ENCODE peak calls at places on chromosome 2, in four cellular contexts. D, R, U and X are unnamed samples. For H3K4me1, the result is how much of the 10 kb centered on the place peaks cover.

GRCh38 chr2:219684721-219685689 is 57.6 kb downstream of the SLC4A3 start:
- DNase-seq in D (peak), R (peak), U (peak), X (peak)

GRCh38 chr2:42147641-42148274 is 21.4 kb upstream of the EML4 start:
- DNase-seq in D (no peak), R (no peak), U (no peak), X (peak)

GRCh38 chr2:219441451-219442205 is 7.0 kb downstream of the SPEG start:
- DNase-seq in D (no peak), R (peak), U (no peak), X (peak)

GRCh38 chr2:26352892-26353291 is 6.3 kb upstream of the ADGRF3 start:
- DNase-seq in D (peak), R (no peak), U (peak), X (peak)

GRCh38 chr2:235135990-235136561 is 184.3 kb downstream of the SH3BP4 start:
- DNase-seq in D (peak), R (peak), U (peak), X (peak)

GRCh38 chr2:6770006-6770405 is 95.7 kb downstream of the CMPK2 start:
- DNase-seq in D (no peak), R (no peak), U (no peak), X (no peak)

GRCh38 chr2:172248381-172249173 is 145.9 kb upstream of the DLX2 start:
- DNase-seq in D (no peak), R (peak), U (peak), X (no peak)

GRCh38 chr2:152497481-152498052 is 162.6 kb downstream of the FMNL2 start:
- DNase-seq in D (peak), R (no peak), U (peak), X (no peak)

GRCh38 chr2:168552450-168552856 is 96.4 kb downstream of the CERS6 start:
- DNase-seq in D (no peak), R (peak), U (no peak), X (no peak)

DNA sequence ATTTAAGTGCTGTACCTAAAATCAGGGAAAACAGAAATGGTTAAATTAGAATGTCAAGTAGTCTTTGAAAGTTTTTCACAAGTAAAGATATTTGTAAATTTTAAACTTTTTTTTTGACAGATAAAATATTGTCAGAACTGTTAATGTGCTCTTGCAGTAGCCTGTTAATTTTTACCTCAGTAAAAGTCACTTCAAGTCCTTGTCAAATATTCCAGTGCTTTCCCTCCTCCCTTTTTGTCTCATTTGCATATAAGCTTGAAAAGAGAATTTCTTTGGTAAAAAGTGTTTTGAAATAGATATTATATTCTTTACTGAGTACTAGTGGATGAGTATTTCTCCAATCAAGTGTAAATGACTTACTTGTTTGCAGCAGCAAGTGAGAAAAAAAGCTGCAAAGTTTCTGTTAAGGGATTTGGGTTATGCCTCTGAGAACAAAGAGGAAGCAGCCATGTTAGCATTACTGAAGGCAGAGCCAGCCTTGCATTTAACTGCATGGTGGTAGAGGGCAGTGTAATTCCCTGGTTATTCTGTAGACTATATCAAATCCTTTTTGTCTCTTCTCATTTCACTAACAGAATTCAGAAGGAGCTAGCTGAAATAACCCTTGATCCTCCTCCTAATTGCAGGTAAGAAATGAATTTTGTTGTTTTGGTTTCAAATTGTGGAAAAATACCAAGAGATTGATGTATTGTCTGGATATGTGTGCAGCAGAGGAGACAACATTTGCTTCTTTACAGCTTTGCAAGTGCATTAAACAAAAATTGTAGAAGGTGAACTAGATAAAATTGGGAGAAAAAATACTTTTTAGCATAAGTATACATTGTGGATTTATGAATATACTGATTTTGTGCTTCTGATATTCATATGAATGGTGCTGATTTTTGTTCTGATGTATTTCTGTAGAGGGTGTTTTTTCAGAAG is 3.3 kb downstream of the UBE2E3 start:
- DNase-seq in D (peak), R (peak), U (peak), X (peak)
- TF ChIP-seq CTCF in D (peak), R (peak), U (peak), X (peak)

DNA sequence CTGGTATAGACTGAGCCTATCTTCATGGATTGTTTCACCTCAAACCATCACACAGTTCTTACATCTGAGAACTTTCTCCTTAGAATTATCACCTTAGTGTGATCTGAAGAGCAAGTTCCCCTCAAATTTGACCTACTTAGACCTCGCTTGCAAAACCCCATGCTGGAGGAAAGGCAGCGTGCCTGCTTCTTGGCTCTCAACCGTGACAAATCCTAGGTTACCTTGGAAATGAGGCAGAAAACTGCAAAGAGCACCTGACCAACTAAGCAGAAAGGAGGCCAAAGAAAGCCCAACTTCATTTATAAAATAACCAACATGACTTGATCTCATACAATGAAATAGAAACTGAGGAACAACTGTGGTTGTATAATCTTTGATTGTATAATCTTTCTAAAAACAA is 146.4 kb downstream of the RAB3GAP1 start:
- DNase-seq in D (no peak), R (no peak), U (no peak), X (no peak)
- H3K4me1 ChIP-seq in D (under half), R (under half), U (under half), X (under half)

DNA sequence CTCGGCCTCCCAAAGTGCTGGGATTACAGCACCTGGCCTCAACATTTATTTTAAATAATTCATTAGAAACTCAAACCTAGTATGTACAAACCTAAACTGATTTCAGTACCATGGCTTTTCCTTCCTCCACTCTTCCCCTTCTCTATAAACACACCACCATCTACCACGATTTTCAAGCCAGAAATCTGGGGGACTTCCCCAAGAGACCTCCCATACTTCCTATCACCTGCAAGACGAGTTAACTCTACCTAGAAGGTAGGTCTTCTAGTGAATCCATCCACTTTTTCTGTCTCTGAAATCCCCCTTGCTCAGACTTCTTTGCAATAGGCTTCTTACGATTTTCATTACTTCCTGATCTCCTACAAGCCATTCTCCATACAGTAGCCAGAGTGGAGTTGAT is 7.7 kb upstream of the FAM117B start:
- DNase-seq in D (no peak), R (no peak), U (no peak), X (no peak)
- H2AFZ ChIP-seq in D (no peak), R (peak), U (no peak), X (no peak)

GRCh38 chr2:222057249-222058073 is 241.3 kb downstream of the PAX3 start:
- DNase-seq in D (no peak), R (peak), U (no peak), X (peak)
- TF ChIP-seq CTCF in D (peak), R (peak), U (peak), X (peak)

DNA sequence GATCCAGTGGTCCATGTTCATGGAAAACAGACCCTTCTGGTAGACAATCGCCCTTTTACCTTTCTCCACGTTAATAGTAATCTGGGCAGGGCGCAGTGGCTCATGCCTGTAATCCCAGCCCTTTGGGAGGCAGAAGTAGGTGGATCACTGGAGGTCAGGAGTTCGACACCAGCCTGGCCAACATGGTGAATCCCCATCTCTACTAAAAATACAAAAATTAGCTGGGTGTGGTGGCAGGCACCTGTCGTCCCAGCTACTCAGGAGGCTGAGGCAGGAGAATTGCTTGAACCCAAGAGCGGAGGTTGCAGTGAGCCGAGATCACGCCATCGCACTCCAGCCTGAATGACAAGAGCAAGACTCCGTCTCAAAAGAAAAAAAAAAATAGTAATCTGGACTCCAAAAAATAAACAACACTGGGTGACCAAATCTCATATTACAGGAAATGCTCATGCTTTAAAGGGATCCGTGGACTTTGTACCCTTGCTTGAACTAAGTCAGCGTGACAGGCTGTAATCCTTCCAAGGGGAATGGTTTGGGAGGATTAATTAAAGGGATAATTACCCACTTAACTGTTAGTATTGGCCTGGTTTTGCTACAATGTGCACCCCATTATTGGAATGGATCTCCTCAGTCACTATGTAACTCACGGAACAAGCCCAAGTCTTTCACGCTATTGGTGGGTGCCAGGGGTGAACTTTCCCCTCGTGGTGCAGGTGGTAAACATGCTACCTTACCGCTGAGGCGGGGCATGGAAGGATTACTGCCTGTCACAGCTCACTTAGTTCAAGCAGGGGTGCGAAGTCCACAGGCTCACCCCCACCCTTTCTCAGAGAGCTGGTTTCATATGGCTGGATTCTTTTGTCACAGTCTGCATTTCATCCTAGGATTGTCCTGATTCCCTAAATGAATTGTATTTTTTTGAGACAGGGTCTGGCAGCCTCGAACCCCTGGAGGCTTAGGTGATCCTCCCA is 36.7 kb downstream of the PROC start:
- DNase-seq in D (no peak), R (no peak), U (no peak), X (no peak)
- H3K4me1 ChIP-seq in D (under half), R (under half), U (under half), X (under half)

GRCh38 chr2:15769235-15769634 is 171.1 kb upstream of the MYCN start:
- DNase-seq in D (no peak), R (no peak), U (no peak), X (no peak)
- H2AFZ ChIP-seq in D (no peak), R (no peak), U (no peak), X (no peak)

GRCh38 chr2:16032282-16033031 is 92.1 kb downstream of the MYCN start:
- DNase-seq in D (no peak), R (no peak), U (no peak), X (no peak)

GRCh38 chr2:16031055-16031847 is 90.9 kb downstream of the MYCN start:
- DNase-seq in D (no peak), R (no peak), U (no peak), X (no peak)

GRCh38 chr2:16033032-16033293 is 92.6 kb downstream of the MYCN start:
- DNase-seq in D (no peak), R (no peak), U (no peak), X (no peak)

GRCh38 chr2:16030206-16031054 is 90.1 kb downstream of the MYCN start:
- DNase-seq in D (no peak), R (no peak), U (no peak), X (no peak)

GRCh38 chr2:16031848-16032159 is 91.5 kb downstream of the MYCN start:
- DNase-seq in D (no peak), R (no peak), U (no peak), X (no peak)
- TF ChIP-seq CTCF in D (no peak), R (no peak), U (no peak), X (no peak)

DNA sequence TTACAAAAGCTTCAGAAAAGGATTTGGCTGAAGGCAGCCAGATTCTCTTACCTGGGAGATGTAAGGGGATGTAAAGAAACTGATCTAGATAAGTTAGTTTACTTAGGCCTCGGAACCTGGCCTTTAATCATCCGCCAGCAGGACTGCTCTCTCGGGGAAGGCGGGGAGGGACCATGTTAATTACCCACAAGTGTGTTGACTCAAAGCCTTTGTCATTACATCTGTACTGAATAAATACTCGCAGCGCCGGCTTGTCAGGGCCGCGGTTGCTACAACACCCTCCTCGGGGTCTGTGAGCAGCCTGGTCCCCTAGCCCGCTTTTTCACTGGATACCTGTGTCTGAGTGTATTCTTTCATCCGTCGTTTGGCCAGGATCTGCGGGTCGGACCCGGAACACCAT is 6.7 kb downstream of the CHMP3 start:
- DNase-seq in D (no peak), R (peak), U (no peak), X (no peak)
- H3K4me1 ChIP-seq in D (under half), R (under half), U (under half), X (under half)

GRCh38 chr2:64769392-64770044 is 115.8 kb upstream of the SERTAD2 start:
- DNase-seq in D (no peak), R (no peak), U (no peak), X (no peak)

GRCh38 chr2:64771726-64772125 is 118.0 kb upstream of the SERTAD2 start:
- DNase-seq in D (no peak), R (no peak), U (no peak), X (no peak)

GRCh38 chr2:64768426-64769033 is 114.8 kb upstream of the SERTAD2 start:
- DNase-seq in D (no peak), R (peak), U (peak), X (no peak)

GRCh38 chr2:64770781-64771334 is 117.1 kb upstream of the SERTAD2 start:
- DNase-seq in D (no peak), R (no peak), U (peak), X (peak)

GRCh38 chr2:64770137-64770780 is 116.5 kb upstream of the SERTAD2 start:
- DNase-seq in D (no peak), R (no peak), U (no peak), X (peak)
- H2AFZ ChIP-seq in D (peak), R (no peak), U (peak), X (peak)